ENCODE peak calls at places on chromosomes 7 and 10, in five cellular contexts. One of them, this sample, is unnamed.

GRCh38 chr7:2982831-2983230 is 60.8 kb downstream of the CARD11 start:
- DNase-seq in GM12865: peak
- DNase-seq in esophagus muscularis mucosa: no peak
- DNase-seq in GM13977: no peak
- DNase-seq in HFF-Myc: no peak
- DNase-seq in this sample: peak

GRCh38 chr7:19321925-19322470 is 176.8 kb upstream of the FERD3L start:
- DNase-seq in esophagus muscularis mucosa: no peak
- DNase-seq in GM13977: no peak
- DNase-seq in HFF-Myc: no peak
- DNase-seq in GM12865: no peak
- DNase-seq in this sample: no peak

GRCh38 chr7:159033473-159033825 is 111.2 kb downstream of the VIPR2 start:
- DNase-seq in GM13977: no peak
- DNase-seq in GM12865: no peak
- DNase-seq in HFF-Myc: no peak
- DNase-seq in esophagus muscularis mucosa: peak
- DNase-seq in this sample: no peak

GRCh38 chr10:113937756-113938155 is 83.3 kb downstream of the NHLRC2 start:
- DNase-seq in HFF-Myc: no peak
- DNase-seq in GM12865: no peak
- DNase-seq in esophagus muscularis mucosa: no peak
- DNase-seq in GM13977: no peak
- DNase-seq in this sample: no peak

GRCh38 chr7:127620406-127621233 is 2.7 kb upstream of the PAX4 start:
- DNase-seq in GM13977: no peak
- DNase-seq in esophagus muscularis mucosa: no peak
- DNase-seq in GM12865: no peak
- DNase-seq in HFF-Myc: no peak
- DNase-seq in this sample: peak

GRCh38 chr7:30920584-30921539 is 9.2 kb downstream of the AQP1 start:
- DNase-seq in GM12865: no peak
- DNase-seq in esophagus muscularis mucosa: no peak
- DNase-seq in GM13977: no peak
- DNase-seq in HFF-Myc: no peak
- DNase-seq in this sample: no peak

GRCh38 chr10:986137-986825 is 2.0 kb upstream of the GTPBP4 start:
- DNase-seq in GM13977: no peak
- DNase-seq in GM12865: no peak
- DNase-seq in esophagus muscularis mucosa: no peak
- DNase-seq in HFF-Myc: no peak
- DNase-seq in this sample: peak

GRCh38 chr7:85021090-85021704 is 165.7 kb downstream of the SEMA3D start:
- DNase-seq in GM13977: no peak
- DNase-seq in esophagus muscularis mucosa: no peak
- DNase-seq in GM12865: no peak
- DNase-seq in HFF-Myc: no peak
- DNase-seq in this sample: no peak

GRCh38 chr7:95097851-95098250 is 190.5 kb downstream of the PPP1R9A start:
- DNase-seq in GM12865: no peak
- DNase-seq in GM13977: no peak
- DNase-seq in esophagus muscularis mucosa: no peak
- DNase-seq in HFF-Myc: no peak
- DNase-seq in this sample: no peak

GRCh38 chr7:32921896-32922295 is 30.3 kb upstream of the KBTBD2 start:
- DNase-seq in GM13977: no peak
- DNase-seq in GM12865: no peak
- DNase-seq in HFF-Myc: no peak
- DNase-seq in esophagus muscularis mucosa: no peak
- DNase-seq in this sample: no peak

GRCh38 chr10:86283466-86284287 is 82.9 kb downstream of the GRID1 start:
- DNase-seq in GM12865: no peak
- DNase-seq in GM13977: no peak
- DNase-seq in HFF-Myc: no peak
- DNase-seq in esophagus muscularis mucosa: no peak
- DNase-seq in this sample: no peak

GRCh38 chr10:31188792-31189406 is 130.1 kb upstream of the ZEB1 start:
- DNase-seq in GM12865: no peak
- DNase-seq in HFF-Myc: no peak
- DNase-seq in GM13977: no peak
- DNase-seq in esophagus muscularis mucosa: no peak
- DNase-seq in this sample: no peak

GRCh38 chr7:45240187-45240776 is 82.7 kb downstream of the RAMP3 start:
- DNase-seq in GM12865: no peak
- DNase-seq in GM13977: no peak
- DNase-seq in esophagus muscularis mucosa: peak
- DNase-seq in HFF-Myc: no peak
- DNase-seq in this sample: no peak

GRCh38 chr10:50432206-50432605 is 180.9 kb upstream of the ASAH2 start:
- DNase-seq in GM12865: peak
- DNase-seq in HFF-Myc: no peak
- DNase-seq in esophagus muscularis mucosa: no peak
- DNase-seq in GM13977: no peak
- DNase-seq in this sample: no peak

GRCh38 chr7:159061674-159062212 is 82.9 kb downstream of the VIPR2 start:
- DNase-seq in GM12865: no peak
- DNase-seq in esophagus muscularis mucosa: peak
- DNase-seq in GM13977: no peak
- DNase-seq in HFF-Myc: no peak
- DNase-seq in this sample: no peak

GRCh38 chr7:151304856-151305255 is 36.8 kb upstream of the NUB1 start:
- DNase-seq in GM12865: no peak
- DNase-seq in esophagus muscularis mucosa: no peak
- DNase-seq in HFF-Myc: no peak
- DNase-seq in GM13977: no peak
- DNase-seq in this sample: no peak

GRCh38 chr10:14405076-14406065 is 74.6 kb upstream of the FRMD4A start:
- DNase-seq in GM12865: no peak
- DNase-seq in esophagus muscularis mucosa: no peak
- DNase-seq in GM13977: no peak
- DNase-seq in HFF-Myc: no peak
- DNase-seq in this sample: no peak

GRCh38 chr7:2717293-2717904 is 29.4 kb downstream of the AMZ1 start:
- DNase-seq in GM13977: peak
- DNase-seq in HFF-Myc: no peak
- DNase-seq in GM12865: no peak
- DNase-seq in esophagus muscularis mucosa: no peak
- DNase-seq in this sample: peak

GRCh38 chr10:65306201-65306600 is 1619.6 kb upstream of the LRRTM3 start:
- DNase-seq in GM12865: no peak
- DNase-seq in esophagus muscularis mucosa: no peak
- DNase-seq in HFF-Myc: no peak
- DNase-seq in GM13977: no peak
- DNase-seq in this sample: no peak

GRCh38 chr7:79296553-79297320 is 156.7 kb downstream of the MAGI2 start:
- DNase-seq in esophagus muscularis mucosa: no peak
- DNase-seq in HFF-Myc: no peak
- DNase-seq in GM13977: no peak
- DNase-seq in GM12865: no peak
- DNase-seq in this sample: no peak

GRCh38 chr10:73931767-73932624 is 21.1 kb downstream of the PLAU start:
- DNase-seq in HFF-Myc: no peak
- DNase-seq in GM12865: peak
- DNase-seq in esophagus muscularis mucosa: no peak
- DNase-seq in GM13977: peak
- DNase-seq in this sample: peak

GRCh38 chr10:114278884-114279191 is 39.8 kb downstream of the VWA2 start:
- DNase-seq in GM12865: no peak
- DNase-seq in GM13977: no peak
- DNase-seq in HFF-Myc: no peak
- DNase-seq in esophagus muscularis mucosa: no peak
- DNase-seq in this sample: no peak

GRCh38 chr10:103795634-103796265 is 59.6 kb downstream of the SH3PXD2A start:
- DNase-seq in esophagus muscularis mucosa: no peak
- DNase-seq in HFF-Myc: no peak
- DNase-seq in GM12865: no peak
- DNase-seq in GM13977: no peak
- DNase-seq in this sample: no peak

GRCh38 chr7:774161-775109 is 47.4 kb upstream of the PRKAR1B start:
- DNase-seq in GM12865: peak
- DNase-seq in HFF-Myc: no peak
- DNase-seq in GM13977: peak
- DNase-seq in esophagus muscularis mucosa: no peak
- DNase-seq in this sample: peak

GRCh38 chr7:54839538-54840213 is 80.7 kb upstream of the SEC61G start:
- DNase-seq in HFF-Myc: no peak
- DNase-seq in esophagus muscularis mucosa: no peak
- DNase-seq in GM13977: no peak
- DNase-seq in GM12865: peak
- DNase-seq in this sample: no peak

DNA sequence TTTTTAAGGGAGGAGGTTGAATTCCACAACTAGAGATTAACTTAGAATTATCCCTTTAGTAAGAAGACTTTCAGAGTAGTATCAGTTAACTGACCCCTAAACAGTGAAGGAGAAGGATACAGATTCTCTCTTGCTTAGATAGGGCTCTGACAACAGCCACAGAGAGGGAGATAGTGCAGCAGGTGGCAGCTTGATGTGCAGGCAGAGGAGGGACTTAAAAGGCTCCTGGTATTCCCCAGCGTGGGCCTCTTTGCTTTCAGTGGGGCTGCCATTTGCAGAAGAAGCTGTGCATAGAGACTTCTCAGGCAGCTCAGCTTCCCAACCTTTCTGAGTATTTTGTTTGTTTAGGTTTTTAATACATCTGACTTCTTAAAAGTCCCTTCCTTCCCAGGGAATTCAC is 15.9 kb downstream of the FZD1 start:
- DNase-seq in HFF-Myc: no peak
- DNase-seq in esophagus muscularis mucosa: no peak
- DNase-seq in GM12865: peak
- DNase-seq in GM13977: no peak
- DNase-seq in this sample: no peak
- TF ChIP-seq CTCF in HFF-Myc: no peak
- TF ChIP-seq CTCF in esophagus muscularis mucosa: no peak
- TF ChIP-seq CTCF in GM12865: no peak
- TF ChIP-seq CTCF in GM13977: no peak
- TF ChIP-seq CTCF in this sample: no peak

GRCh38 chr7:25949672-25950487 is 202.1 kb upstream of the NFE2L3 start:
- DNase-seq in GM13977: no peak
- DNase-seq in esophagus muscularis mucosa: peak
- DNase-seq in GM12865: peak
- DNase-seq in HFF-Myc: no peak
- DNase-seq in this sample: no peak
- TF ChIP-seq CTCF in GM13977: no peak
- TF ChIP-seq CTCF in esophagus muscularis mucosa: no peak
- TF ChIP-seq CTCF in GM12865: peak
- TF ChIP-seq CTCF in HFF-Myc: no peak
- TF ChIP-seq CTCF in this sample: peak

DNA sequence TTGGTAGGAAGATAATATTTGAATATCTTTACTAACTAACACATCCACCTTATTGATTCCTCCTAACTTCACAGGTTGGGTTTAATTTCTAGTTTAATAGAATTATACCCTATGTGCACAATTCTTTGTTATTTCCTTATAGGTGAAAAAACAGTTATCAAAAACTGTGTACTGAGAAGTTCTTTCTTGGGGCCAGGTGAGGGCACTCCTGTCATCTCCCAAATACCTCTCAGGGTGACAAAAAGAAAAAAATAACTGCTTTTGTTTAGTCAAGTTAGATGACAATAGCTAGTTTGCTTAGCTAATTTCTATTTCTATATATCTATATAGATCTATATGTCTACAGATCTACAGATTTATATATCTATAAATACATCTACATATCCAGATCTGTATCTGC is 10.1 kb downstream of the FZD8 start:
- DNase-seq in GM13977: no peak
- DNase-seq in GM12865: no peak
- DNase-seq in HFF-Myc: no peak
- DNase-seq in esophagus muscularis mucosa: no peak
- DNase-seq in this sample: no peak
- TF ChIP-seq CTCF in GM13977: no peak
- TF ChIP-seq CTCF in GM12865: no peak
- TF ChIP-seq CTCF in HFF-Myc: no peak
- TF ChIP-seq CTCF in esophagus muscularis mucosa: no peak
- TF ChIP-seq CTCF in this sample: no peak

DNA sequence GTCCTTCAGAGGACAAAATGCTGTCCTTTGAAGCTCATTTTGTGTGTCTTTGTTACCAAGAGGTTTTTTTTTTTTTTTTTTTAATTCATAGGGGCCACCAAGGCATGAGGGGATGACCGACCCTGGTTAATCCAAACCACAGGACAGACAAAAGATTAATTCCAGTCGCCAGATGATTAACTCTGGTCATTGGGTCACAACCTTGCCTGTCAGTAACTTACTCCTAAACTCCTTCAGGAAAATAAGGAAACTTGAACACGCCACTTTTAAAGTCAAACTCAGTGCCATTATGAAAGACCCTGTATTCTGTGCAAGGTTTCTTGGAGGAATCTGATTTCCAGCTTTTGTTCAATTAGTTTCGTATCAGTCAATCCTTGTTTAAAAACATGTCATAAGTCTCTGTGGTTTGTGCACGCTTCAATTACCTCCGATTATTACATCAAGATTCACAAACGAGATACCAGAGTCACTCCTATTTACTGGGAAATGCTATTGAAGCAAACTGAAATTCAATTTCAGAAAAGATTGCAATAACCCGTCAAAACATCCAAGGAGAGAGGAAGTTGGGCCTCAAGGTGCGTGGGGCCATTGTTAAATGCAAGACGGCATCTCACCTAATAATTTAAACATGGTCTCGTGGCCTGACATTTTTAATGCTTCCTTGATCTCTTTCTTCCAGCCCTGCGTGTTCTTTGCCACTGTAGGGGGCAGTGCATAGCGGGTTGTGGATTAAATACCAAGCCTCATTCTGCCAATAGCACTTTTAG is 44.0 kb downstream of the NRP1 start:
- DNase-seq in GM13977: no peak
- DNase-seq in HFF-Myc: no peak
- DNase-seq in GM12865: no peak
- DNase-seq in esophagus muscularis mucosa: no peak
- DNase-seq in this sample: no peak
- TF ChIP-seq CTCF in GM13977: no peak
- TF ChIP-seq CTCF in HFF-Myc: peak
- TF ChIP-seq CTCF in GM12865: no peak
- TF ChIP-seq CTCF in esophagus muscularis mucosa: no peak
- TF ChIP-seq CTCF in this sample: no peak

GRCh38 chr7:37201876-37202198 is 246.8 kb downstream of the ELMO1 start:
- DNase-seq in esophagus muscularis mucosa: no peak
- DNase-seq in GM13977: no peak
- DNase-seq in HFF-Myc: no peak
- DNase-seq in GM12865: no peak
- DNase-seq in this sample: no peak
- TF ChIP-seq CTCF in esophagus muscularis mucosa: no peak
- TF ChIP-seq CTCF in GM13977: no peak
- TF ChIP-seq CTCF in HFF-Myc: no peak
- TF ChIP-seq CTCF in GM12865: no peak
- TF ChIP-seq CTCF in this sample: no peak

GRCh38 chr10:100888957-100889356 is 23.8 kb upstream of the SLF2 start:
- DNase-seq in esophagus muscularis mucosa: no peak
- DNase-seq in HFF-Myc: no peak
- DNase-seq in GM12865: no peak
- DNase-seq in GM13977: no peak
- DNase-seq in this sample: no peak
- TF ChIP-seq CTCF in esophagus muscularis mucosa: no peak
- TF ChIP-seq CTCF in HFF-Myc: no peak
- TF ChIP-seq CTCF in GM12865: peak
- TF ChIP-seq CTCF in GM13977: peak
- TF ChIP-seq CTCF in this sample: peak

This sample was measured in activated CD8-positive, alpha-beta T cell treated with anti-CD3 and anti-CD28 coated beads for 36 hours.